ENCODE peak calls at places on chromosomes 11 and 22, in eight cellular contexts. One of them, this sample, is unnamed.

GRCh38 chr11:2783536-2784082 is 83.8 kb upstream of the KCNQ1OT1 start:
- DNase-seq in astrocyte: peak
- DNase-seq in pancreas: no peak
- DNase-seq in breast epithelium: no peak
- DNase-seq in body of pancreas: no peak
- DNase-seq in cardiac muscle cell: peak
- DNase-seq in adrenal gland: no peak
- DNase-seq in naive thymus-derived CD4-positive, alpha-beta T cell: no peak
- DNase-seq in this sample: no peak

GRCh38 chr11:69475866-69476714 is 5.4 kb upstream of the LINC01488 start:
- DNase-seq in naive thymus-derived CD4-positive, alpha-beta T cell: no peak
- DNase-seq in astrocyte: no peak
- DNase-seq in breast epithelium: no peak
- DNase-seq in cardiac muscle cell: no peak
- DNase-seq in body of pancreas: no peak
- DNase-seq in pancreas: no peak
- DNase-seq in adrenal gland: no peak
- DNase-seq in this sample: no peak

GRCh38 chr22:17781319-17782031 is 7.2 kb upstream of the BID start:
- DNase-seq in breast epithelium: no peak
- DNase-seq in cardiac muscle cell: peak
- DNase-seq in naive thymus-derived CD4-positive, alpha-beta T cell: no peak
- DNase-seq in adrenal gland: no peak
- DNase-seq in body of pancreas: peak
- DNase-seq in pancreas: peak
- DNase-seq in astrocyte: peak
- DNase-seq in this sample: no peak

GRCh38 chr11:11965192-11965591 is 43.2 kb downstream of the DKK3 start:
- DNase-seq in breast epithelium: no peak
- DNase-seq in cardiac muscle cell: no peak
- DNase-seq in pancreas: no peak
- DNase-seq in body of pancreas: no peak
- DNase-seq in astrocyte: no peak
- DNase-seq in adrenal gland: no peak
- DNase-seq in naive thymus-derived CD4-positive, alpha-beta T cell: no peak
- DNase-seq in this sample: no peak

GRCh38 chr11:68412593-68413475 is 47.7 kb upstream of the PPP6R3 start:
- DNase-seq in adrenal gland: peak
- DNase-seq in astrocyte: peak
- DNase-seq in pancreas: no peak
- DNase-seq in cardiac muscle cell: peak
- DNase-seq in naive thymus-derived CD4-positive, alpha-beta T cell: no peak
- DNase-seq in body of pancreas: peak
- DNase-seq in breast epithelium: no peak
- DNase-seq in this sample: no peak

GRCh38 chr11:122214567-122214966 is 98.6 kb upstream of the BLID start:
- DNase-seq in body of pancreas: no peak
- DNase-seq in pancreas: no peak
- DNase-seq in naive thymus-derived CD4-positive, alpha-beta T cell: no peak
- DNase-seq in adrenal gland: no peak
- DNase-seq in breast epithelium: no peak
- DNase-seq in cardiac muscle cell: no peak
- DNase-seq in astrocyte: peak
- DNase-seq in this sample: no peak

GRCh38 chr22:26547426-26547825 is 35.2 kb upstream of the TFIP11 start:
- DNase-seq in cardiac muscle cell: no peak
- DNase-seq in pancreas: no peak
- DNase-seq in body of pancreas: no peak
- DNase-seq in breast epithelium: no peak
- DNase-seq in naive thymus-derived CD4-positive, alpha-beta T cell: no peak
- DNase-seq in adrenal gland: no peak
- DNase-seq in astrocyte: no peak
- DNase-seq in this sample: no peak

GRCh38 chr22:30763815-30764686 is 69.4 kb downstream of the OSBP2 start:
- DNase-seq in pancreas: peak
- DNase-seq in cardiac muscle cell: peak
- DNase-seq in naive thymus-derived CD4-positive, alpha-beta T cell: peak
- DNase-seq in body of pancreas: peak
- DNase-seq in astrocyte: peak
- DNase-seq in breast epithelium: no peak
- DNase-seq in adrenal gland: peak
- DNase-seq in this sample: no peak

GRCh38 chr22:49550766-49551362 is 276.8 kb downstream of the BRD1 start:
- DNase-seq in astrocyte: no peak
- DNase-seq in adrenal gland: no peak
- DNase-seq in body of pancreas: no peak
- DNase-seq in cardiac muscle cell: no peak
- DNase-seq in naive thymus-derived CD4-positive, alpha-beta T cell: no peak
- DNase-seq in pancreas: no peak
- DNase-seq in breast epithelium: peak
- DNase-seq in this sample: no peak

GRCh38 chr11:116852261-116853125 is 15.1 kb upstream of the APOA1 start:
- DNase-seq in body of pancreas: no peak
- DNase-seq in astrocyte: peak
- DNase-seq in pancreas: no peak
- DNase-seq in breast epithelium: no peak
- DNase-seq in cardiac muscle cell: peak
- DNase-seq in naive thymus-derived CD4-positive, alpha-beta T cell: no peak
- DNase-seq in adrenal gland: no peak
- DNase-seq in this sample: no peak

GRCh38 chr11:25547293-25547692 is 784.6 kb upstream of the ANO3 start:
- DNase-seq in body of pancreas: no peak
- DNase-seq in pancreas: no peak
- DNase-seq in cardiac muscle cell: no peak
- DNase-seq in astrocyte: no peak
- DNase-seq in adrenal gland: no peak
- DNase-seq in breast epithelium: no peak
- DNase-seq in naive thymus-derived CD4-positive, alpha-beta T cell: no peak
- DNase-seq in this sample: no peak

GRCh38 chr22:29744902-29745301 is 21.9 kb downstream of the ZMAT5 start:
- DNase-seq in naive thymus-derived CD4-positive, alpha-beta T cell: no peak
- DNase-seq in pancreas: no peak
- DNase-seq in cardiac muscle cell: peak
- DNase-seq in breast epithelium: no peak
- DNase-seq in astrocyte: no peak
- DNase-seq in body of pancreas: peak
- DNase-seq in adrenal gland: no peak
- DNase-seq in this sample: no peak

GRCh38 chr11:99351620-99352019 is 330.9 kb downstream of the CNTN5 start:
- DNase-seq in astrocyte: peak
- DNase-seq in cardiac muscle cell: peak
- DNase-seq in pancreas: no peak
- DNase-seq in body of pancreas: no peak
- DNase-seq in adrenal gland: no peak
- DNase-seq in breast epithelium: no peak
- DNase-seq in naive thymus-derived CD4-positive, alpha-beta T cell: no peak
- DNase-seq in this sample: no peak

GRCh38 chr11:68282141-68282860 is 10.5 kb upstream of the C11orf24 start:
- DNase-seq in pancreas: no peak
- DNase-seq in astrocyte: no peak
- DNase-seq in cardiac muscle cell: no peak
- DNase-seq in breast epithelium: no peak
- DNase-seq in body of pancreas: no peak
- DNase-seq in naive thymus-derived CD4-positive, alpha-beta T cell: peak
- DNase-seq in adrenal gland: no peak
- DNase-seq in this sample: no peak

GRCh38 chr11:69144719-69145365 is 10.9 kb upstream of the SMIM38 start:
- DNase-seq in adrenal gland: no peak
- DNase-seq in body of pancreas: no peak
- DNase-seq in pancreas: no peak
- DNase-seq in breast epithelium: no peak
- DNase-seq in cardiac muscle cell: peak
- DNase-seq in astrocyte: peak
- DNase-seq in naive thymus-derived CD4-positive, alpha-beta T cell: no peak
- DNase-seq in this sample: no peak

GRCh38 chr11:92707173-92707619 is 262.3 kb upstream of the MTNR1B start:
- DNase-seq in naive thymus-derived CD4-positive, alpha-beta T cell: no peak
- DNase-seq in pancreas: no peak
- DNase-seq in body of pancreas: no peak
- DNase-seq in adrenal gland: no peak
- DNase-seq in astrocyte: no peak
- DNase-seq in breast epithelium: no peak
- DNase-seq in cardiac muscle cell: peak
- DNase-seq in this sample: no peak

GRCh38 chr11:45848654-45849081 is 1.4 kb downstream of the CRY2 start:
- DNase-seq in pancreas: no peak
- DNase-seq in adrenal gland: peak
- DNase-seq in naive thymus-derived CD4-positive, alpha-beta T cell: no peak
- DNase-seq in body of pancreas: peak
- DNase-seq in breast epithelium: peak
- DNase-seq in cardiac muscle cell: no peak
- DNase-seq in astrocyte: no peak
- DNase-seq in this sample: no peak

GRCh38 chr11:77082838-77083552 is 16.2 kb downstream of the CAPN5 start:
- DNase-seq in astrocyte: no peak
- DNase-seq in breast epithelium: peak
- DNase-seq in pancreas: no peak
- DNase-seq in cardiac muscle cell: peak
- DNase-seq in adrenal gland: peak
- DNase-seq in naive thymus-derived CD4-positive, alpha-beta T cell: peak
- DNase-seq in body of pancreas: peak
- DNase-seq in this sample: no peak

GRCh38 chr11:84319853-84320252 is 1033.7 kb upstream of the CCDC90B start:
- DNase-seq in astrocyte: no peak
- DNase-seq in adrenal gland: no peak
- DNase-seq in breast epithelium: no peak
- DNase-seq in pancreas: no peak
- DNase-seq in body of pancreas: no peak
- DNase-seq in cardiac muscle cell: no peak
- DNase-seq in naive thymus-derived CD4-positive, alpha-beta T cell: no peak
- DNase-seq in this sample: no peak

GRCh38 chr11:84316866-84317560 is 1030.8 kb upstream of the CCDC90B start:
- DNase-seq in breast epithelium: no peak
- DNase-seq in body of pancreas: peak
- DNase-seq in pancreas: no peak
- DNase-seq in astrocyte: peak
- DNase-seq in cardiac muscle cell: peak
- DNase-seq in naive thymus-derived CD4-positive, alpha-beta T cell: no peak
- DNase-seq in adrenal gland: peak
- DNase-seq in this sample: no peak

GRCh38 chr11:84310261-84310660 is 1024.1 kb upstream of the CCDC90B start:
- DNase-seq in pancreas: no peak
- DNase-seq in astrocyte: no peak
- DNase-seq in breast epithelium: no peak
- DNase-seq in adrenal gland: no peak
- DNase-seq in cardiac muscle cell: peak
- DNase-seq in body of pancreas: no peak
- DNase-seq in naive thymus-derived CD4-positive, alpha-beta T cell: no peak
- DNase-seq in this sample: no peak

DNA sequence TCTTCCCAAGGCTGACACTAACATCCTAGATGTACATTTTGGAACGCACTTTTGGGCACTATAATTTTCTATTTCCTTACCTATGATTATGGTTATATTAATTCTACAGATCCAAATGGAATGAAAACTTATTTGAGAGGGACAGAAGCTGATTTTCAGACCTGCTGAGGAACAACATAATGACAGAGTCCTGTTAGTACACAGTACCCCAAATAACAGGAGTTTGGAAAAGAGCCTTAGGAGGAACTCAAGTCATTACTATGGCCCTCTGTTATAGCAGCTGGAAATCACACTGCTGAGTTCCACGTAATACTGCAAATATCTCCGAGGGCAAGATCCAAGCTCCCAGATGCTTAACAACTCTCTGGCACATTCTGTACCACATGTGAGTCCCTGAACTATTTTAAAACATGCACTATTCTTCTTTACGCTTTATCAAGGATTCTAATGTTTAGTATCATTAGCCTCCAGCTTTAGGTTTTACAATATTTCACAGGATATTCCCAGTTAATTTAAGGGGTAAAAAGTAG is 1027.7 kb upstream of the CCDC90B start:
- DNase-seq in body of pancreas: no peak
- DNase-seq in astrocyte: no peak
- DNase-seq in breast epithelium: no peak
- DNase-seq in adrenal gland: no peak
- DNase-seq in naive thymus-derived CD4-positive, alpha-beta T cell: no peak
- DNase-seq in cardiac muscle cell: no peak
- DNase-seq in pancreas: no peak
- DNase-seq in this sample: no peak
- H3K4me3 ChIP-seq in body of pancreas: no peak
- H3K4me3 ChIP-seq in astrocyte: no peak
- H3K4me3 ChIP-seq in breast epithelium: no peak
- H3K4me3 ChIP-seq in adrenal gland: peak
- H3K4me3 ChIP-seq in naive thymus-derived CD4-positive, alpha-beta T cell: no peak
- H3K4me3 ChIP-seq in cardiac muscle cell: no peak
- H3K4me3 ChIP-seq in pancreas: no peak
- H3K4me3 ChIP-seq in this sample: no peak

DNA sequence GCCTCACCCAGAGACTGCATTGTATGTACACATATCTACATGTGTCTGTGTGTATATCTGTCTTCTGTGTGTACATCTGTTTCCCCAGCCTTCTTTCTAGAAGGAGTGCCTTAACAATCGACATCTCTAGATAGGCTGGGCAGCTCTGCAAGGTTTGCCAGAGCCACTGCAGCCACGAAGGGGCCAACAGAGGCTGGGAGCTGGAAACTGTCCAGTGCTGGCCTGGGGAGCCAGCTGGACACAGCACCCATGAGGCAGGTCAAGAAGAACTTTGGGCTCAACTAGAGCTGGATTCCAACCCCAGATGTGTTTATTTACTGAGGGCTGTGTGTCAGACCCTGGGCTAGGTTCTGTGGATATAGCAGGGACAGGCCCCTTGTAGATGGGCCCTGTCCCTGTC is 3.3 kb downstream of the SGSM1 start:
- DNase-seq in astrocyte: no peak
- DNase-seq in pancreas: no peak
- DNase-seq in adrenal gland: no peak
- DNase-seq in cardiac muscle cell: no peak
- DNase-seq in breast epithelium: no peak
- DNase-seq in naive thymus-derived CD4-positive, alpha-beta T cell: no peak
- DNase-seq in body of pancreas: no peak
- DNase-seq in this sample: no peak
- H3K27ac ChIP-seq in astrocyte: no peak
- H3K27ac ChIP-seq in pancreas: no peak
- H3K27ac ChIP-seq in adrenal gland: no peak
- H3K27ac ChIP-seq in cardiac muscle cell: no peak
- H3K27ac ChIP-seq in breast epithelium: no peak
- H3K27ac ChIP-seq in naive thymus-derived CD4-positive, alpha-beta T cell: no peak
- H3K27ac ChIP-seq in body of pancreas: no peak
- H3K27ac ChIP-seq in this sample: peak

DNA sequence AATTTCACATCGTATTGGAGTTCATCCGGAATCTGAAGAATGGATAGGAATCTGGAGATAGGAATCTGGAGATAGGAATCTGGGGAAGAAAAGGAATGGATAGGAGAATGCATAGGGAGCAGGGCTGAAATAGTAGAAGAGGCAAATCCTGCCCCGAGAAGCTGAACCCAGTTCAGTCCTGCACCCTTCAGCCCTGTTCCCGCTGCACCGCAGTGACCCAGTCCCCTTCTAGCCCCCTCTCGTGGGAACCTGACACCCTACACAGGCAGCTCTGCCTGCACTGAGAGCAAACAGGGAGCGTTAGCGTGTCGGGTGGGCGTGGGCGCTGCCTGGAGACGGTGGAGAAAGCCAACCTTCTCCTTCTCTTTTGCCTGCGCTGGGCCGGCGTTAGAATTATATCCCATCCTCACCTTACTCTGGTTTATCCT is 1.1 kb upstream of the CCKBR start:
- DNase-seq in breast epithelium: no peak
- DNase-seq in cardiac muscle cell: no peak
- DNase-seq in pancreas: no peak
- DNase-seq in naive thymus-derived CD4-positive, alpha-beta T cell: no peak
- DNase-seq in astrocyte: no peak
- DNase-seq in body of pancreas: peak
- DNase-seq in adrenal gland: no peak
- DNase-seq in this sample: no peak
- H3K4me3 ChIP-seq in breast epithelium: peak
- H3K4me3 ChIP-seq in cardiac muscle cell: peak
- H3K4me3 ChIP-seq in pancreas: no peak
- H3K4me3 ChIP-seq in naive thymus-derived CD4-positive, alpha-beta T cell: peak
- H3K4me3 ChIP-seq in astrocyte: no peak
- H3K4me3 ChIP-seq in body of pancreas: no peak
- H3K4me3 ChIP-seq in adrenal gland: peak
- H3K4me3 ChIP-seq in this sample: peak

GRCh38 chr22:42344391-42344861 is 74.0 kb upstream of the TCF20 start:
- DNase-seq in cardiac muscle cell: peak
- DNase-seq in adrenal gland: no peak
- DNase-seq in naive thymus-derived CD4-positive, alpha-beta T cell: no peak
- DNase-seq in pancreas: no peak
- DNase-seq in astrocyte: peak
- DNase-seq in body of pancreas: no peak
- DNase-seq in breast epithelium: no peak
- DNase-seq in this sample: peak
- H3K27ac ChIP-seq in cardiac muscle cell: peak
- H3K27ac ChIP-seq in adrenal gland: no peak
- H3K27ac ChIP-seq in naive thymus-derived CD4-positive, alpha-beta T cell: no peak
- H3K27ac ChIP-seq in pancreas: no peak
- H3K27ac ChIP-seq in astrocyte: no peak
- H3K27ac ChIP-seq in body of pancreas: no peak
- H3K27ac ChIP-seq in breast epithelium: peak
- H3K27ac ChIP-seq in this sample: peak

This sample was measured in thoracic aorta.